ENCODE peak calls at places on chromosomes 2 and 18, in four cellular contexts. Q, F, B and G are unnamed samples.

GRCh38 chr2:240509667-240510512 is 47.9 kb downstream of the ANKMY1 start:
- DNase-seq in Q (peak; percentile 13), F (no peak), B (no peak), G (no peak)

GRCh38 chr2:128550801-128551416 is 232.2 kb upstream of the HS6ST1 start:
- DNase-seq in Q (no peak), F (no peak), B (no peak), G (no peak)

GRCh38 chr18:5466256-5466655 is 77.5 kb downstream of the EPB41L3 start:
- DNase-seq in Q (no peak), F (no peak), B (no peak), G (no peak)

GRCh38 chr2:196314780-196315179 is 143.4 kb upstream of the STK17B start:
- DNase-seq in Q (peak; percentile 61), F (peak; percentile 69), B (no peak), G (no peak)

GRCh38 chr2:42777883-42778805 is 14.2 kb upstream of the OXER1 start:
- DNase-seq in Q (no peak), F (no peak), B (no peak), G (no peak)

GRCh38 chr2:211823886-211824479 is 714.6 kb downstream of the ERBB4 start:
- DNase-seq in Q (no peak), F (no peak), B (no peak), G (no peak)

GRCh38 chr2:173571887-173572680 is 217.4 kb downstream of the CDCA7 start:
- DNase-seq in Q (no peak), F (no peak), B (no peak), G (no peak)

GRCh38 chr2:234881413-234882241 is 70.2 kb upstream of the SH3BP4 start:
- DNase-seq in Q (peak; percentile 94), F (peak; percentile 97), B (peak; percentile 25), G (peak; percentile 21)

GRCh38 chr18:26545335-26545734 is 3.0 kb downstream of the KCTD1 start:
- DNase-seq in Q (no peak), F (no peak), B (no peak), G (no peak)

DNA sequence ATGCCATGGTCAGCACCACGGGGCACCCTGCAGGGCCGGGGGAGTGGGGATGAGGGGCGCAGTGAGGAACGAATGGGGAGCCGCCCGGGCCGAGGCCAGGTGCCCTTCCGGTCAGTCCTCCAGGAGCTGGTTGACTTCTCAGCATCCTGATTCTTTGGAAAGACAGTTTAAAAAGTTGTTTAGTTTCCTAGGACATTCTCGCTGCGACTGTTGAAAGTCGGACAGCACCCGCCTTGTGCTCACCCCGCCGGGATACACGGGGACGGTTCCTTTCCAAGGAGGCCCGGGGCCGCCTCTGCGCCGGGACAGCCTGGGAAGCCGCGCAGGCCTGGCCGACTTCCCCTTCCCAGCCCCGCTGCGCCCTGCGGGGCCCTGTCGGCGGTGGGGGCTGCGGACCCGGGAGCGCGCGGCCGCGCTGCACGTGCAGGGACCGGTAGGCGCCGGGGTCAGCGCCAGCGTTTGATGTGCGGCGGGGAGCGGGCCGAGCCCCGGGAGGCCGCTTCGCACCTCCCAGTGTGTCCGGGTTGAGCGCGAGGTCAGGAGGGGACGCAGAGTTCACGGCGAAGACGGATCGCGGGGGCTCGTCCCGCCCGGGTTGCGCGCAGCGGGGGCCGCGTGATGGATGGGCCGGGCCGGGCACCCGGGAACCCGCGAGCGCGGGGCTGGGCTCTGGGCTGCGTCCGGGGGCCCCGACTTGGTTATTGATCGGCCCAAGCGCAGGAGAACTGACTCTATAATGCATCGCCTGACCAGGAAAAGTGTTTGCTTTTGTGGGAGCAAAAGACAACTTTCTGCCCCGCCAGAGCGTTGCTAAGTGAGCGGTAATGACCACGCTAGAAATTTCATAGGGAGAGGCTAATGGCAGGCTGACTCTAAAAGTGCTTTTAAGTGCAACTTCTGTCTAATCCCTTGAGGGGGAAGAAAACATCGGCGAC is 28.0 kb upstream of the SMIM21 start:
- DNase-seq in Q (peak; percentile 82), F (peak; percentile 44), B (no peak), G (no peak)
- H3K4me3 ChIP-seq in Q (peak overlapping the region; percentile 76), F (peak overlapping the region; percentile 64), B (no peak overlapping the region), G (peak overlapping the region; percentile 33)

GRCh38 chr2:59237311-59237710 is 996.2 kb upstream of the FANCL start:
- DNase-seq in Q (no peak), F (no peak), B (no peak), G (no peak)
- H3K4me3 ChIP-seq in Q (no peak overlapping the region), F (no peak overlapping the region), B (no peak overlapping the region), G (no peak overlapping the region)

GRCh38 chr2:68251855-68252406 is 401 bp downstream of the PPP3R1 start:
- DNase-seq in Q (peak; percentile 77), F (no peak), B (no peak), G (no peak)
- H3K4me3 ChIP-seq in Q (peak overlapping the region; percentile 96), F (peak overlapping the region; percentile 93), B (peak overlapping the region; percentile 88), G (peak overlapping the region; percentile 67)

DNA sequence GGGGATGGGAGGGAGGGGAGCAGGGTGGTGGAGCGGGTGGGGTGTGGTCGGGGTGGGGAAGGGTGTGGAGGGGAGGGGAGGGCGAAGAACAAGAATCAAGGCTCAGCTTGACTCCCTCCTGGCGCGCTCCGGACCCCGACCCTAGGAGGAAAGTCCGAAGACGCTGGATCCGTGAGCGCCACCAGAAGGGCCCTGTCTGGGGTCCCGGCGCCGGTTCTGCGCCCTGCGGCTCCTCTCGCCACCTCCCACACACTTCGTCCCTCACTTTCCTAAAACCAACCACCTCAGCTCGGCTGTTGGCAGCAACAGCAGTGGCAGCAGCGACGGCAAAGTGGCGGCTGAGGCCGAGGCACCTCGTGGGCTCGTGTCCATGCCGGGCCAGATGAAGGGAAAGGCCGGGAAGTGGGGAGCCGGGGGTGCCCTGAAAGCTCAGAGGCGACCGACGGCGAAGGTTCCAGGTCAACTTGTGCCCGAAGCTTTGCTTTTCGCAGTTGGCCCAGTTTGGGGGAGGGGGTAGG is 2.1 kb downstream of the KLHL14 start:
- DNase-seq in Q (peak; percentile 70), F (no peak), B (no peak), G (no peak)
- H3K4me3 ChIP-seq in Q (peak overlapping the region; percentile 82), F (no peak overlapping the region), B (no peak overlapping the region), G (peak overlapping the region; percentile 40)

GRCh38 chr2:32246911-32247310 is 17.8 kb downstream of the NLRC4 start:
- DNase-seq in Q (no peak), F (no peak), B (no peak), G (no peak)

GRCh38 chr2:32248299-32248698 is 16.4 kb downstream of the NLRC4 start:
- DNase-seq in Q (no peak), F (no peak), B (no peak), G (no peak)

GRCh38 chr2:32249731-32250236 is 14.9 kb downstream of the NLRC4 start:
- DNase-seq in Q (no peak), F (peak; percentile 12), B (no peak), G (no peak)

DNA sequence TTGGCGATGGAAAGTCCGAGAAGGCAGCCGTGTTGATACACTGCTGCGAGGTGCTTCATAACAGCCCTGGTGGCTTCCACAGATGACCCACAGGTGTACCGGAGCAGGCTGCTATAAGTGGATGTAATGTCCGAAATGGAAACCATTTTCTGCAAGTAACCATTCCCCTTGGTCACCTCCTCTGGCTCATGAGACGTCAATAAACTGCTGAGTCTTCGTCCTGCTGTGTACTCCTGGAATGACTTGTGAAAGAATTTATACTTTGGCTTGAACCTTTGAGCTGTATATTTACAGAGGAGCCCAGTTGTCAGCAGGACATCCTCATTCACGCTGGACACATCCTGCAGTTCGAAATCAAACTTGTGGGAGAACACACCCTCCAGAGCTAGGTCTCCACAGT is 14.4 kb downstream of the NLRC4 start:
- DNase-seq in Q (no peak), F (peak; percentile 44), B (no peak), G (no peak)
- H3K4me3 ChIP-seq in Q (no peak overlapping the region), F (no peak overlapping the region), B (no peak overlapping the region), G (no peak overlapping the region)

GRCh38 chr2:238729261-238729935 is 118.5 kb upstream of the TWIST2 start:
- DNase-seq in Q (no peak), F (no peak), B (no peak), G (no peak)

GRCh38 chr2:238728322-238729260 is 119.3 kb upstream of the TWIST2 start:
- DNase-seq in Q (peak; percentile 62), F (peak; percentile 48), B (no peak), G (no peak)

GRCh38 chr2:238726670-238727584 is 121.0 kb upstream of the TWIST2 start:
- DNase-seq in Q (no peak), F (no peak), B (no peak), G (no peak)

GRCh38 chr2:238730001-238730669 is 117.8 kb upstream of the TWIST2 start:
- DNase-seq in Q (no peak), F (no peak), B (no peak), G (no peak)

GRCh38 chr2:238727585-238728321 is 120.1 kb upstream of the TWIST2 start:
- DNase-seq in Q (no peak), F (no peak), B (no peak), G (no peak)
- H3K4me3 ChIP-seq in Q (no peak overlapping the region), F (no peak overlapping the region), B (no peak overlapping the region), G (no peak overlapping the region)

DNA sequence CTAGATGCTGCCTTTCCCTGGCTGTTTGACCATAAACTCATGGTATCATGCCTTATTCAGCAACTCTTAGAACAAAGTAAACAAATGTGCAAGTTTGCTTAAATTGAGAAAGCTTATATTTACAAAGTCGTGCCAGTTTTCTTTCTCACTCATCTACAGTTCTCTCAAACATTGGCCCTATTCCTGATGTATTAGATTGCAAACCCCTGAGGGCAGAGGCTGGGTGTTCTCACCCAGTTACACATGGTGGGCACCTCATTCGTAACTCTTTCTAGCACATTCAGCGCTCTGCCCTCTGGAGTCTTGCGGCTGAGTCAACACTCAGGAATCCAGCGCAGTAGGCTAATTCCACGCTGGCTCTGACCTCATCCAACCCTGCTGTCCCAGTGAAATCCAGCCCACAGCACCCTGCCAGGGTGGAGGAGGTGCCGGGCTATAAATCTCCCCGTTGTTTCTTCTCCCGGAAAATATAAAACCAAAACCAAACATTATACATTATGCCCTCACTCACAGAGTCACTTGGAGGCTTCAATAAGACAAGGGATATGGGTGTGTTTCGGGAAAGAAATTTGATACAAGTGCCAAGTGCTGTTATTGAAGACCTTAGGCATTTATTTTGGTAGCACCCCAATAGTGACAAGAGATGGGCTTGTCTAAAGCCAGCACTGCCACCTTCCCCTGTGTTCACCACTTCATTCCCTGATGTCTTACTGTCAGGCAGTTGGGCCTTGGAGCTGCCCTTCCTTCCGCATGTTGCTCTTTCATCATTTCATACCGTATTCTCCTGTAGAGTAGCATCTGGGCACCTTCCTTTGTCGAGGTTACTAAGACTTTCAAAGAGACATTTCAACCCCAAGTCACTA is 287.4 kb downstream of the PRKCE start:
- DNase-seq in Q (peak; percentile 68), F (peak; percentile 96), B (no peak), G (no peak)
- H3K4me3 ChIP-seq in Q (no peak overlapping the region), F (peak overlapping the region; percentile 17), B (no peak overlapping the region), G (no peak overlapping the region)

GRCh38 chr2:84958135-84959044 is 12.6 kb upstream of the KCMF1 start:
- DNase-seq in Q (peak; percentile 97), F (peak; percentile 68), B (no peak), G (no peak)

GRCh38 chr2:84956334-84957297 is 14.3 kb upstream of the KCMF1 start:
- DNase-seq in Q (no peak), F (no peak), B (no peak), G (peak; percentile 33)

GRCh38 chr2:84959494-84960156 is 11.3 kb upstream of the KCMF1 start:
- DNase-seq in Q (peak; percentile 89), F (peak; percentile 26), B (no peak), G (no peak)

GRCh38 chr2:84959045-84959493 is 11.9 kb upstream of the KCMF1 start:
- DNase-seq in Q (peak; percentile 62), F (peak; percentile 81), B (no peak), G (no peak)

DNA sequence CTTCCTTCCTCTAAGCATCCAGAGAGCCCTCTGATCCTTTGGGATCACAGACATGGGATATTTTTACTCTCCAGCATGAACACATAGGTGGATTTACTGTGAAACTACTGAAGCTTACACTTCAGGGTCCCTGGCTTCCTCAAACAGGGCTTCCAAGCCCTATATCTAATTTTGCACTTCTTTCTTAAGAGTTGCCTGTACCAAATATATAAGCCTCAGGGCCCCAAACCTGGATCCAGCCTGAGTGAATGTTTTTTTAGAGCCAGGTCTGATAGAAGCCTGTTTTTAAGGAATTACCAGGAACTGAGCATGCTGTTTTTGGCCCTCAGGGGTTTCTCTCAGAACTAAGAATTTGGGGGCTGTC is 13.2 kb upstream of the KCMF1 start:
- DNase-seq in Q (peak; percentile 61), F (no peak), B (no peak), G (no peak)
- H3K4me3 ChIP-seq in Q (no peak overlapping the region), F (no peak overlapping the region), B (no peak overlapping the region), G (no peak overlapping the region)